ENCODE peak calls at places on chromosomes 7 and 10, in four cellular contexts. One of them, this sample, is unnamed.

GRCh38 chr7:93178213-93178612 is 30.0 kb upstream of the SAMD9L start:
- DNase-seq in WTC11: no peak
- DNase-seq in K562: no peak
- DNase-seq in HepG2: no peak
- DNase-seq in this sample: no peak

GRCh38 chr10:46070749-46071148 is 24.7 kb upstream of the MSMB start:
- DNase-seq in WTC11: no peak
- DNase-seq in K562: no peak
- DNase-seq in HepG2: no peak
- DNase-seq in this sample: no peak

GRCh38 chr7:90469554-90469953 is at the start of gene PTTG1IP2:
- DNase-seq in WTC11: no peak
- DNase-seq in K562: no peak
- DNase-seq in HepG2: no peak
- DNase-seq in this sample: no peak

GRCh38 chr7:75650671-75651070 is 88.1 kb downstream of the HIP1 start:
- DNase-seq in WTC11: no peak
- DNase-seq in K562: no peak
- DNase-seq in HepG2: no peak
- DNase-seq in this sample: no peak

GRCh38 chr10:22148956-22149355 is 68.9 kb downstream of the EBLN1 start:
- DNase-seq in WTC11: no peak
- DNase-seq in K562: no peak
- DNase-seq in HepG2: no peak
- DNase-seq in this sample: no peak

GRCh38 chr7:132049462-132050304 is 493.3 kb upstream of the PODXL start:
- DNase-seq in WTC11: peak
- DNase-seq in K562: peak
- DNase-seq in HepG2: peak
- DNase-seq in this sample: peak

GRCh38 chr7:67033251-67033650 is 36.6 kb downstream of the TYW1 start:
- DNase-seq in WTC11: no peak
- DNase-seq in K562: no peak
- DNase-seq in HepG2: no peak
- DNase-seq in this sample: no peak

GRCh38 chr10:63368365-63368764 is 97.4 kb downstream of the JMJD1C start:
- DNase-seq in WTC11: no peak
- DNase-seq in K562: no peak
- DNase-seq in HepG2: no peak
- DNase-seq in this sample: no peak

GRCh38 chr7:6437251-6437650 is 10.5 kb downstream of the DAGLB start:
- DNase-seq in WTC11: no peak
- DNase-seq in K562: no peak
- DNase-seq in HepG2: peak
- DNase-seq in this sample: no peak

GRCh38 chr7:68963547-68963946 is 634.7 kb upstream of the AUTS2 start:
- DNase-seq in WTC11: no peak
- DNase-seq in K562: no peak
- DNase-seq in HepG2: no peak
- DNase-seq in this sample: no peak

GRCh38 chr7:676972-677385 is 49.5 kb upstream of the DNAAF5 start:
- DNase-seq in WTC11: no peak
- DNase-seq in K562: no peak
- DNase-seq in HepG2: no peak
- DNase-seq in this sample: no peak

GRCh38 chr7:33736521-33737221 is 168.7 kb upstream of the BMPER start:
- DNase-seq in WTC11: no peak
- DNase-seq in K562: no peak
- DNase-seq in HepG2: no peak
- DNase-seq in this sample: no peak

GRCh38 chr7:27739301-27739913 is 555 bp upstream of the TAX1BP1 start:
- DNase-seq in WTC11: no peak
- DNase-seq in K562: peak
- DNase-seq in HepG2: no peak
- DNase-seq in this sample: no peak

GRCh38 chr7:138739859-138740258 is 38.7 kb upstream of the SVOPL start:
- DNase-seq in WTC11: no peak
- DNase-seq in K562: no peak
- DNase-seq in HepG2: no peak
- DNase-seq in this sample: no peak

GRCh38 chr7:94056796-94057207 is 52.6 kb upstream of the BET1 start:
- DNase-seq in WTC11: no peak
- DNase-seq in K562: no peak
- DNase-seq in HepG2: no peak
- DNase-seq in this sample: no peak

GRCh38 chr10:12077580-12078180 is 8.9 kb downstream of the DHTKD1 start:
- DNase-seq in WTC11: no peak
- DNase-seq in K562: no peak
- DNase-seq in HepG2: no peak
- DNase-seq in this sample: no peak

GRCh38 chr10:124049484-124049883 is 43.9 kb downstream of the CHST15 start:
- DNase-seq in WTC11: no peak
- DNase-seq in K562: no peak
- DNase-seq in HepG2: no peak
- DNase-seq in this sample: no peak

GRCh38 chr7:156703773-156704482 is 63.4 kb downstream of the RNF32 start:
- DNase-seq in WTC11: no peak
- DNase-seq in K562: no peak
- DNase-seq in HepG2: no peak
- DNase-seq in this sample: no peak

DNA sequence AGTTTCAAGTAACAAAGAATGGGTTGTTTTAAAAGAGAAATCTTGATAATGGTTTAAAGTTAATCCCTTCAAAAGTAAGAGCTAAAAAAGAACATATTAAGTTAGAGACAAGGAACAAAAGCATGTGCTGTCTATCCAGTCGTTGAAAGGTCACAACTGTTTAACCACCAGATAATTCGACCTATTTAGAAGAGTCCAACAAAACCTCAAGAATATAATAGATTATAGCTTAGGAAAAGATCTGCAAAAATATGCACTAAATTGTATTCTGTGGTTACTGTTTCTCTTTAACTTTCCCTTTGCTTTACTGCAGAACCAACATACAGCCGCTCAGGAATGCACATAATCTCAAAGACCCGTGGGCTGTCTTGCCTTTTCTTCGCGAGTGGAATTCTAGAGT is 74.9 kb downstream of the PCGF5 start:
- DNase-seq in WTC11: no peak
- DNase-seq in K562: no peak
- DNase-seq in HepG2: no peak
- DNase-seq in this sample: no peak
- TF ChIP-seq ELF4 in WTC11: no peak
- TF ChIP-seq ELF4 in K562: no peak
- TF ChIP-seq ELF4 in HepG2: no peak
- TF ChIP-seq ELF4 in this sample: no peak

DNA sequence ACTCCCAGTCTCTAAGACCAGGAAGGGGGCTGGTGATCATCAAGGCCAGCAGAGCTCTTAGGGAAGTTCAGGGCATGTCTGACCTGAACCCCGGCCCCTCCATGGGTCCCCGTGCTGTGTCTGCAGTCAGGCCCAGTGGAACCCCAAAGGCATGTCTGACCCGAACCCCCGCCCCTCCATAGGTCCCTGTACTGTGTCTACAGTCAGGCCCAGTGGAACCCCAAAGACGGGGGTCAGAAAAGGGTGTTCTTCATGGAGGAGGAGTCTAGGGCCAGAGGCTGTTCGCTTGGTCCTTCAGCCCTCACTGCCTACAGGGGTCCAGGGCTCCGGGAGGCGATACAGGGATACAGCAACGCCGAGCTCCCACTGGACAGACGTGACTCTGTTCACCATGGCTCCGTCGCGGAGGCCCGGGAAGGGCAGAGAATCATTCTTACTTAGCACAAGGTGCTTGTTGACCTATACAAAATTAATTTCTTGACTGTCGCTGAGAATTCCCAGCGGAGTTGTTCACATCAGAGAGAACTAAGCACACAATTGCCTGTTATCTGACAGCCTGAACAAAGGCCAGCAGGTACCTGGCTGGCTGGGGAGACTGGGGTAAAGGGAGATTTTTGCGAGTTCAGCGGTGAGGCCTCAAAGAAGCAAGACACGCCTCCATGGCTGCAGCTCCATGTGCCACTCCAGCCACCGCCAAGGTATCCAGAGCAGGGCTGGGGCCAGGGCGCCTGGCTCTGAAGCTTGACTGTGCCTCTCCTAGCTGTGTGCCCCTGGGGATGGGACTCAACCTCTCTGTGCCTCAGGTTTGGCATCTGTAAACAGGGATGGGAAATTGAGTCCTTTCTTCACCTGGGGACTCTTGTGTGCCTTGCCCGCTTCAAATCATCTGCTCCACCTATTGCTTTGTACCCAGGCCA is 26.8 kb downstream of the EN2 start:
- DNase-seq in WTC11: no peak
- DNase-seq in K562: no peak
- DNase-seq in HepG2: no peak
- DNase-seq in this sample: no peak
- TF ChIP-seq ELF4 in WTC11: no peak
- TF ChIP-seq ELF4 in K562: no peak
- TF ChIP-seq ELF4 in HepG2: no peak
- TF ChIP-seq ELF4 in this sample: no peak

DNA sequence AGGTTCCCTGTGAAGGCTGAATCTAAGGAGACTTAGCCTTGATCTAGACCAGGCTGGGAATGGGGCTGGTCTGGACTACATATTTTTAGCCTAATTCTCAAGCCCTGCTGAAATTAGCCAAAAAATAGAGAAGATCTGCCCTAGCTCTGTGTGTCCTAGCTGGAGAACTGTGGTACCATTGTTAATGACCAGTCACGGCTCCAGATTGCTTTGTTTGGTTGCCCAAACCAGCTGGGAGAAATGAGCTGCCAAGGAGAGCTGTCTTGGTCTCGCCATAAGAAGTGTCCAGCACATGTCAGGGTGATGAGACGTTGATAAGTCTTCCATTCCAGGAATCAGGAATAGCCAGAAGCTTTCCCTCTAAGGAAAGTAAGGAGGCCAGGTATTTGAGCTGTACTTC is 20.7 kb downstream of the GBX1 start:
- DNase-seq in WTC11: no peak
- DNase-seq in K562: no peak
- DNase-seq in HepG2: no peak
- DNase-seq in this sample: no peak
- TF ChIP-seq ELF4 in WTC11: no peak
- TF ChIP-seq ELF4 in K562: no peak
- TF ChIP-seq ELF4 in HepG2: no peak
- TF ChIP-seq ELF4 in this sample: no peak

DNA sequence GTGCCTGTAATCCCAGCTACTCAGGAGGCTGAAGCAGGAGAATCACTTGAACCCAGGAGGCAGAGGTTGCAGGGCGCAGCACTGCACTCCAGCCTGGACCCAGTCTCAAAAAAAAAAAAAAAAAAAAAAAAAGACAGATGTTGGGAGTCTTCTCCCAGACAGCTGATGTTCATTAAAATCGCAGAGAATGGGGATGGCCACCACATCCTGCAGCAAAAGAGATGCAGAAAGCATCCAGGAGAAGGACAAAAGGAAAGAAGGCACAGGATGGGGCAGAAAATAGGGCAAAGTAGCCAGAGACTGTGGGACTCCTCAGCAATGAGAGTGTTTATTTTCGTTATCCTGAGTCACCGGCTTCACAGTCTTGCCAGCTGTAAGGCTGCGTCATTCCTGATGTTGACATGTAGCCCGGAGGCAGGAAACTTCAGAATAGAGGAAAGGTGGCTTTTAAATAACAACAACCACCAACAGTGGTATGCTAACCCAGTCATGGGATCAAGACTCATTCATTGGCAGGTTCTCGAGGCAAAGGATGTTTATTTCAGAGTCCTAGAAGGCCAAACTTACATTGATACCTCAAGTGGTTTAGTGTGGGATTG is 149.5 kb upstream of the SVIL start:
- DNase-seq in WTC11: peak
- DNase-seq in K562: no peak
- DNase-seq in HepG2: peak
- DNase-seq in this sample: peak
- TF ChIP-seq ELF4 in WTC11: no peak
- TF ChIP-seq ELF4 in K562: no peak
- TF ChIP-seq ELF4 in HepG2: no peak
- TF ChIP-seq ELF4 in this sample: no peak

GRCh38 chr7:43208189-43208588 is 95.7 kb downstream of the HECW1 start:
- DNase-seq in WTC11: no peak
- DNase-seq in K562: no peak
- DNase-seq in HepG2: no peak
- DNase-seq in this sample: no peak
- TF ChIP-seq ELF4 in WTC11: no peak
- TF ChIP-seq ELF4 in K562: no peak
- TF ChIP-seq ELF4 in HepG2: no peak
- TF ChIP-seq ELF4 in this sample: no peak

DNA sequence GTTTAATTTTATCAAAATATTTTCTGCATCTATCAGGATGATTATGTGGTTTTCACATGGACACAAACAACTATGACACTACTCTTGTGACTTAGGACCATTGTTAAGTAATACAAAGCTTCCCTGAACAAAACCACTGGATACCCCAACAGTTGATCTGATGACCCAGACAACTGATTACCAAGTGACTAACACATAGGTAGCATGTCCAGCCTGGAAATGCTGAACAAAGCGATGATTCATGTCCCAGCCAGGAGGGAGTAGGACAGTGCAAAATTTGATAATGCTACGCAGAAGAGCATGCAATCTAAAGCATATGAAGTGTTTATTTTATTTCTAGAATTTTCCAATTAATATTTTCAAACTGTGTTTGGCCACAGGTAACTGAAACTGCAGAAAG is 8.9 kb upstream of the PNLIP start:
- DNase-seq in WTC11: no peak
- DNase-seq in K562: no peak
- DNase-seq in HepG2: no peak
- DNase-seq in this sample: no peak
- TF ChIP-seq ELF4 in WTC11: no peak
- TF ChIP-seq ELF4 in K562: no peak
- TF ChIP-seq ELF4 in HepG2: no peak
- TF ChIP-seq ELF4 in this sample: no peak

GRCh38 chr7:55129409-55130078 is 110.7 kb downstream of the EGFR start:
- DNase-seq in WTC11: no peak
- DNase-seq in K562: no peak
- DNase-seq in HepG2: no peak
- DNase-seq in this sample: no peak
- TF ChIP-seq ELF4 in WTC11: no peak
- TF ChIP-seq ELF4 in K562: no peak
- TF ChIP-seq ELF4 in HepG2: no peak
- TF ChIP-seq ELF4 in this sample: no peak

GRCh38 chr7:149007615-149008014 is 20.7 kb downstream of the PDIA4 start:
- DNase-seq in WTC11: no peak
- DNase-seq in K562: no peak
- DNase-seq in HepG2: no peak
- DNase-seq in this sample: peak
- TF ChIP-seq ELF4 in WTC11: no peak
- TF ChIP-seq ELF4 in K562: no peak
- TF ChIP-seq ELF4 in HepG2: no peak
- TF ChIP-seq ELF4 in this sample: no peak

This sample was measured in HEK293T.